ENCODE peak calls at places on chromosomes 11 and 22, in five cellular contexts. C, E, L, W and K are unnamed samples.
A peak's percentile ranks its signal among the peaks of the same experiment; 100 is the strongest.

GRCh38 chr11:64303109-64304031 is 2.0 kb upstream of the ESRRA start:
- DNase-seq in W (no peak), L (no peak), C (no peak), E (no peak), K (no peak)

GRCh38 chr22:29225422-29226090 is 19.9 kb downstream of the EMID1 start:
- DNase-seq in L (no peak), E (no peak), W (no peak), C (peak; percentile 18), K (no peak)

GRCh38 chr11:104337273-104337672 is 173.3 kb upstream of the PDGFD start:
- DNase-seq in W (no peak), L (no peak), E (no peak), C (no peak), K (no peak)

GRCh38 chr11:57248780-57249383 is 11.8 kb upstream of the APLNR start:
- DNase-seq in C (no peak), L (peak; percentile 74), E (peak; percentile 85), W (peak; percentile 45), K (no peak)

GRCh38 chr11:128905345-128906184 is 14.4 kb downstream of the KCNJ5 start:
- DNase-seq in W (no peak), E (peak; percentile 80), L (peak; percentile 58), C (peak; percentile 58), K (peak; percentile 46)

GRCh38 chr11:121435796-121436511 is 16.2 kb upstream of the SORL1 start:
- DNase-seq in L (no peak), E (no peak), W (no peak), C (no peak), K (no peak)

GRCh38 chr22:46866591-46866990 is 104.1 kb downstream of the TBC1D22A start:
- DNase-seq in L (no peak), E (no peak), W (no peak), C (no peak), K (no peak)

GRCh38 chr11:96314326-96315050 is 28.5 kb downstream of the MAML2 start:
- DNase-seq in W (no peak), E (no peak), L (no peak), C (no peak), K (no peak)

GRCh38 chr11:124868322-124869274 is 3.4 kb downstream of the ROBO3 start:
- DNase-seq in E (no peak), C (no peak), L (no peak), W (no peak), K (no peak)

GRCh38 chr22:27596133-27596905 is 205.2 kb downstream of the MN1 start:
- DNase-seq in C (no peak), W (no peak), L (no peak), E (no peak), K (no peak)

DNA sequence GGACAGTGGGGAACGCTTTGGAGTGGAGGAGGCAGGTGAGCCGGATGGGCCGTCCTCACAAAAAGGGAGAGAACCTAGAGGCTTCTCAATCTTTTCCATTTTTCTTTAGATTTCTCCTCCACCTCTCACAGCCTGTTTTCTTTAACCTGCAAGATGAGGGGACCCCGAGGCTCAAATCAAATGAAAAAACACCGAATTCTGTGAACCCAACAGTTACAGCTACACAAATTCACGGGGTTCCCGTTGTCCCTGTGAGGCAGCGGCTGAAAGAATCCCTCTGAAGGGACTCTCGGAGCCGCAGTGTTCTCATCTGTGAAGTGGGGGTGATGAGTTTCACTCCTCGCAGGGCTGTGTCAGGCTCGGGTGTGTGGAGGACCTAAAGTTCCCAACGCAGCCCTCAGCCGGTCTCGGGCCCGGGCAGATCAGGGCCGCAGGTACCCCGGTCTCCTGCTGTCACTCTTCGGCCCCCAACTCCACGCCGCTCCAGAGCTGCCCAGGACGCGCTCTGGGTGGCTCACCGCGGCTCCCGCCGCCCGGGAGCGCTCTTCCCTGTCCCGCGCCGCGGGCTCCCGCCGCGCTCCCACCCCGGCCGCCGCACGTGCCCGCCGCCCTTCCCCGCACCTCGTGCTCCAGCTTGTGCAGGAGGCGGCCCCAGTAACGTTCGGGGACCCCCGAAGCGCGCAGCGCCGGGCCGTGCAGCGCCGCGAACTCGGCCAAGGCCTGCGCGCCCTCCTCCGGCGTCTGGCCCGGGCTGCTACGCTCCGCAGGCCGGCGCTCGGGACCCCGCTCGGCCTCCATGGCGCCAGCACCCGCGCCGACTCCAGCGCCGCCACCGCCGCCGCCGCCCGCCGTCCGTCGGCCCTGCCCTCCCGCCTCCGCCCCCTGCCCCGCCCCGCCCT is at the start of gene TTLL12:
- DNase-seq in E (no peak), W (no peak), L (no peak), C (peak; percentile 84), K (peak; percentile 80)
- TF ChIP-seq POLR2A in E (no peak), W (peak; percentile 64), L (no peak), C (peak; percentile 62), K (peak; percentile 68)

DNA sequence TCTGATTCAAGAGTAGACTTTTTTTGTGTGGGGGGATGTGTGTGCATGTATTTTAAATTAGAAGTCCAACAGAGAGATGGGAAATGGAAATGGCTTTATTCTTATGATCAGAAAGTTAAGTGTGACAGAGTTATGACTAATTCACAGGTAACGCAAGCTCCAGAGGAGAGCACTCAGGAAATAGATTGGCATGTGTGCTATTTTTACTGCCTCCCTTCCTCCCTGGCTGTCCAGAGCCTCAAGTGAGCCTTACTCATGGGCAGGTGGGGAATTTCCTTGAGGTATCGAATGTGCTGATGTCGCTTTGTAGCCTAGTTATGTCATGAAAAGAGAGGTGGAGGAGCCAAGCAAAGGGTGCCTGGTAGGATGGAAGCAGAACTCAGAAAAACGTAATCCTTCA is 70.3 kb upstream of the BDNF start:
- DNase-seq in L (no peak), C (no peak), E (no peak), W (no peak), K (no peak)
- TF ChIP-seq POLR2AphosphoS5 in L (no peak), C (no peak), E (no peak), W (no peak), K (no peak)

DNA sequence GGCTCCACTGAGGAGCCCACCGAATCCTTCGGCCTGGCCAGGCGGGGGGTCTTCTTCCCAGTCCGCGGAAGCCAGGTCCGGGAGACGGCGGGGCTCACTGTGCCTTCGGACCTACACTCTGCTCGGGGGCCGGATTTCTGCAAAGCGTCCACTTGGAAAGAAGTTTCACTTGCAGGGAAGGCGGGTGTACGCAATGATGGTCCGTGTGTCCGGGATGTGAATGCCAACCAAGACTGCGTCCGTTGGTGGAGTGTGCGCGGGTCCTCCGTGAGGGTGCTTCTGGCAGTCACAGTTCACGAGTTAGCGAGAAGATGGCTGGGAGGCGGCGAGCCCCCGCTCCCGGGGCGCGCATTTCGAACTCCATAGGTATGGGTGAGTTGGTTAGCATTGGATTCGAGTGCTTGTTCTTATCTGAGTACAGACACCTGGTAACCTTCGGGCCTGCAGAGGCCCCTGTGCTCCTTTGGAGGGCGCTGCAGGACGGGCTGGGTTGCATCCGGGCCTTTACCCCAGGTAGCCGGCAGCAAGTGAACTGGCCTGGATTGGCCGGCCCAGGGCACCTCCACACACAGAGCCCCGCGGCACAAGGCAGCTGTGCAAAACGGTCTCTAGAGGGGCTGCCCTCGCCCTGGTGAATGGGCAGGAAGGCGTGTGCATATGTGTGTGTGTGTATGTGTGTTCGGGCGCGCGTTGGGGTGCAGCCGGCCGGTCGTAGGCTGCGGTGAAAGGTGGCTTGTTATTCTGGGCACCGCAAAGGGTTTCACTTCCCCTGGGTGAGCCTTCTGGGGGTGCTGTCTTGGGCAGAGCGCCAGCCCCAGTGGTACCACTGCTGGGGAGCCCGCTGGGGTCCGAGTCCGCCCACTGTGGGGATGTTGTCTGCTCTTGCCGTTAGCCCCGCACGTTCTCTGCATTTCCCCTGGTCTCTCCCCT is 13.3 kb upstream of the CYP2R1 start:
- DNase-seq in L (no peak), E (peak; percentile 79), W (no peak), C (peak; percentile 47), K (peak; percentile 38)
- TF ChIP-seq TAF1 in L (no peak), E (peak; percentile 56), W (no peak), C (no peak), K (no peak)

DNA sequence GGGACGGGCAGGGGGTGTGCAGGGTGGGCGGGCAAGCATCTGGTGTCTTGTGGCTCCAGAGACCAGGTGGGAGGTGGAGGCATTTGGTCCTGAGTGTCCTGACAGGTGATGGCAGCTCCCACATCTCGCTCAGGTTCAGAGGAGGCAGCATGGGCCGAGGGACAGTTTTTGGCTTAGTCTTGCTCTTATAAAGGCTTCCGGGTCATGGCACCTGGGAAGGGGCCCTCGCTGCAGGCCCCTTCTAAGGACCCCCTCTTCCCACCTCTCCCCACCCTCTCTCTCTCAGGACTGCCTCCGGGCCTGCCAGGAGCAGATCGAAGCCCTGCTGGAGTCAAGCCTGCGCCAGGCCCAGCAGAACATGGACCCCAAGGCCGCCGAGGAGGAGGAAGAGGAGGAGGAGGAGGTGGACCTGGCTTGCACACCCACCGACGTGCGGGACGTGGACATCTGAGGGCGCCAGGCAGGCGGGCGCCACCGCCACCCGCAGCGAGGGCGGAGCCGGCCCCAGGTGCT is 9.9 kb downstream of the CCND1 start:
- DNase-seq in C (no peak), W (no peak), L (no peak), E (no peak), K (no peak)
- TF ChIP-seq POLR2A in C (no peak), W (no peak), L (no peak), E (no peak), K (no peak)

GRCh38 chr11:46898396-46899095 is 19.8 kb downstream of the LRP4 start:
- DNase-seq in W (no peak), L (no peak), C (no peak), E (no peak), K (no peak)
- TF ChIP-seq POLR2AphosphoS5 in W (no peak), L (no peak), C (no peak), E (no peak), K (no peak)

DNA sequence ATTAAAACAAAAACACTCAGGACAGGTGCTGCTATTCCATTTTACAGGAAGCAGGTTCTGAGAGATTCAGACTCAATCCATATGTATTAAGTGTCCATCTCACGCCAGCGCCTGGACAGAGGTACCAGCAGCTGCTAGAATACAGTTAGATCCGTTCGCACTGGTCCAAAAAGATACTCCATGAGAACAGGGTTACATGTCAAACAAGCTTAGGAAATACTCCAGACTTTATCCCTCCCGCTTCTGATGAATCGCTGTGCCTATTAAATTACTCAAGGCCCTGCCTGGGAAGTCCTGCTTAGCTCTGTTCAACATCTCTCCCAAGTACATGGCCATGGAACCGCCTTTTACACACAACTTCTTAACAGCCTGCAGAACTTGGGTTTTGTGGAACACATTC is 50.2 kb upstream of the SLC35C1 start:
- DNase-seq in E (no peak), W (no peak), C (no peak), L (no peak), K (no peak)
- TF ChIP-seq TAF1 in E (no peak), W (no peak), C (no peak), L (no peak), K (no peak)